ENCODE peak calls at places on chromosomes 5 and 9, in ten cellular contexts. G is activated CD4-positive, alpha-beta T cell treated with anti-CD3 and anti-CD28 coated beads, Interleukin-2, amount 50 U/mL, for 4 hours; R is CD8-positive, alpha-beta memory T cell; L is AG04449; X is substantia nigra; Y is MCF 10A; I is CD4-positive, alpha-beta T cell; W is cardiac fibroblast; Z is mesenteric fat pad; F is nephron progenitor cell. B is an unnamed sample.

GRCh38 chr5:76684012-76684731 is 31.8 kb upstream of the F2R start:
- DNase-seq in G (no peak), R (no peak), L (no peak), X (no peak), Y (no peak), I (no peak), W (no peak), Z (no peak), F (no peak), B (no peak)

GRCh38 chr5:133519191-133519590 is 93.2 kb downstream of the FSTL4 start:
- DNase-seq in G (no peak), R (no peak), L (no peak), X (no peak), Y (no peak), I (no peak), W (no peak), Z (no peak), F (no peak), B (no peak)

GRCh38 chr5:85278193-85278592 is 893.5 kb upstream of the EDIL3 start:
- DNase-seq in G (no peak), R (no peak), L (no peak), X (no peak), Y (no peak), I (no peak), W (peak), Z (no peak), F (no peak), B (no peak)

GRCh38 chr5:34682926-34683623 is 26.9 kb downstream of the RAI14 start:
- DNase-seq in G (no peak), R (no peak), L (no peak), X (no peak), Y (peak), I (no peak), W (peak), Z (no peak), F (no peak), B (no peak)

GRCh38 chr9:14281136-14281795 is 32.7 kb downstream of the NFIB start:
- DNase-seq in G (no peak), R (no peak), L (no peak), X (no peak), Y (no peak), I (no peak), W (no peak), Z (no peak), F (no peak), B (no peak)

GRCh38 chr5:123879071-123879470 is 367.1 kb downstream of the CSNK1G3 start:
- DNase-seq in G (no peak), R (no peak), L (no peak), X (no peak), Y (no peak), I (no peak), W (no peak), Z (no peak), F (no peak), B (no peak)

GRCh38 chr5:677131-678101 is 15.7 kb downstream of the TPPP start:
- DNase-seq in G (no peak), R (no peak), L (no peak), X (no peak), Y (no peak), I (no peak), W (no peak), Z (peak), F (no peak), B (peak)

GRCh38 chr5:160399402-160400353 is at the start of gene FAM200C:
- DNase-seq in G (peak), R (peak), L (peak), X (peak), Y (peak), I (peak), W (peak), Z (peak), F (peak), B (peak)

GRCh38 chr9:136550439-136551085 is 4.7 kb upstream of the NOTCH1 start:
- DNase-seq in G (no peak), R (no peak), L (no peak), X (no peak), Y (peak), I (no peak), W (no peak), Z (no peak), F (no peak), B (no peak)

GRCh38 chr9:99051353-99051752 is 53.6 kb upstream of the TGFBR1 start:
- DNase-seq in G (no peak), R (no peak), L (no peak), X (no peak), Y (no peak), I (no peak), W (no peak), Z (no peak), F (no peak), B (no peak)

GRCh38 chr9:14678776-14679175 is 14.5 kb downstream of the ZDHHC21 start:
- DNase-seq in G (no peak), R (no peak), L (no peak), X (no peak), Y (no peak), I (no peak), W (no peak), Z (no peak), F (no peak), B (no peak)

B was measured in gastrocnemius medialis.